ENCODE peak calls at places on chromosome 14, in four cellular contexts. T is neural progenitor cell; Y is epithelial cell of esophagus; X is stimulated activated naive B cell treated with anti-CD40 and anti-IgM and Interleukin-4, amounts not matched to agents 10 μg/mL and 1 μg/mL and 100 μg/mL, for 72 hours. O is an unnamed sample.

GRCh38 chr14:66120402-66120801 is 365.8 kb upstream of the CCDC196 start:
- DNase-seq in T (no peak), Y (no peak), X (no peak), O (no peak)

GRCh38 chr14:103600503-103600902 is 28.5 kb upstream of the KLC1 start:
- DNase-seq in T (no peak), Y (no peak), X (no peak), O (no peak)

GRCh38 chr14:54206477-54206876 is 190.3 kb upstream of the CDKN3 start:
- DNase-seq in T (no peak), Y (peak), X (no peak), O (peak)

GRCh38 chr14:91509083-91509877 is 830 bp downstream of the PPP4R3A start:
- DNase-seq in T (peak), Y (peak), X (peak), O (peak)

GRCh38 chr14:81565441-81566290 is 32.0 kb upstream of the SEL1L start:
- DNase-seq in T (peak), Y (peak), X (no peak), O (peak)

GRCh38 chr14:67050892-67051291 is 138.3 kb upstream of the GARIN2 start:
- DNase-seq in T (no peak), Y (no peak), X (no peak), O (no peak)

GRCh38 chr14:75452900-75453816 is 25.3 kb downstream of the JDP2 start:
- DNase-seq in T (peak), Y (peak), X (no peak), O (peak)

GRCh38 chr14:53942970-53943750 is 13.5 kb downstream of the BMP4 start:
- DNase-seq in T (peak), Y (no peak), X (no peak), O (no peak)

GRCh38 chr14:61238611-61239010 is 42.5 kb downstream of the TMEM30B start:
- DNase-seq in T (no peak), Y (no peak), X (no peak), O (no peak)

GRCh38 chr14:100176811-100177327 is 17.4 kb upstream of the DEGS2 start:
- DNase-seq in T (no peak), Y (no peak), X (no peak), O (peak)

GRCh38 chr14:76138758-76139723 is 12.7 kb upstream of the GPATCH2L start:
- DNase-seq in T (peak), Y (no peak), X (no peak), O (no peak)

GRCh38 chr14:36438883-36439282 is 81.1 kb downstream of the NKX2-1 start:
- DNase-seq in T (no peak), Y (no peak), X (no peak), O (no peak)

GRCh38 chr14:53106768-53107167 is 46.4 kb downstream of the DDHD1 start:
- DNase-seq in T (no peak), Y (no peak), X (no peak), O (no peak)

GRCh38 chr14:97180304-97181200 is 383.4 kb downstream of the VRK1 start:
- DNase-seq in T (no peak), Y (peak), X (no peak), O (peak)

GRCh38 chr14:101335061-101335661 is 226.1 kb upstream of the DIO3 start:
- DNase-seq in T (peak), Y (no peak), X (no peak), O (no peak)

GRCh38 chr14:57382283-57382682 is 8.1 kb upstream of the NAA30 start:
- DNase-seq in T (no peak), Y (peak), X (no peak), O (peak)

GRCh38 chr14:36935976-36936678 is 236.3 kb downstream of the SLC25A21 start:
- DNase-seq in T (peak), Y (peak), X (no peak), O (no peak)

GRCh38 chr14:101544550-101544949 is 16.7 kb upstream of the DIO3 start:
- DNase-seq in T (no peak), Y (no peak), X (no peak), O (no peak)

GRCh38 chr14:100292301-100292775 is 13.9 kb downstream of the SLC25A29 start:
- DNase-seq in T (no peak), Y (no peak), X (no peak), O (no peak)

GRCh38 chr14:33999771-34000291 is 49.0 kb upstream of the EGLN3 start:
- DNase-seq in T (no peak), Y (no peak), X (no peak), O (no peak)

O was measured in MCF 10A.